ENCODE peak calls at places on chromosomes 4 and X, in five cellular contexts. B is natural killer cell, G is osteocyte, D is brain microvascular endothelial cell, J is suprapubic skin. O is an unnamed sample.

GRCh38 chr4:8464376-8464775 is 23.8 kb downstream of the TRMT44 start:
- DNase-seq in B (no peak), G (no peak), D (no peak), J (no peak), O (no peak)

GRCh38 chrX:139844163-139844562 is 88.7 kb downstream of the ATP11C start:
- DNase-seq in B (no peak), G (no peak), D (no peak), J (no peak), O (peak; percentile 36)

GRCh38 chr4:152109585-152110509 is 349.0 kb upstream of the GATB start:
- DNase-seq in B (no peak), G (no peak), D (no peak), J (no peak), O (no peak)

GRCh38 chr4:79395883-79396282 is 12.1 kb downstream of the GK2 start:
- DNase-seq in B (no peak), G (no peak), D (no peak), J (no peak), O (no peak)

GRCh38 chr4:68951078-68951805 is at the start of gene UGT2A3:
- DNase-seq in B (no peak), G (no peak), D (no peak), J (no peak), O (peak; percentile 98)

GRCh38 chrX:153414838-153415552 is 3.7 kb downstream of the ZFP92 start:
- DNase-seq in B (no peak), G (no peak), D (no peak), J (no peak), O (no peak)

GRCh38 chr4:109302366-109303140 is at the start of gene COL25A1:
- DNase-seq in B (peak; percentile 21), G (peak; percentile 84), D (peak; percentile 24), J (peak; percentile 63), O (no peak)

GRCh38 chr4:168019019-168019651 is 73.2 kb upstream of the ANXA10 start:
- DNase-seq in B (no peak), G (no peak), D (peak; percentile 54), J (no peak), O (no peak)

GRCh38 chrX:8084023-8084422 is 87.0 kb downstream of the VCX2 start:
- DNase-seq in B (no peak), G (no peak), D (peak; percentile 52), J (no peak), O (no peak)

GRCh38 chr4:118180776-118181175 is 146.5 kb downstream of the NDST3 start:
- DNase-seq in B (no peak), G (no peak), D (no peak), J (no peak), O (no peak)

GRCh38 chrX:153592966-153593688 is 5.8 kb downstream of the CCNQ start:
- DNase-seq in B (no peak), G (no peak), D (no peak), J (no peak), O (no peak)

GRCh38 chr4:82462415-82462831 is 32.0 kb downstream of the ENOPH1 start:
- DNase-seq in B (peak; percentile 75), G (peak; percentile 93), D (peak; percentile 89), J (peak; percentile 93), O (no peak)

GRCh38 chrX:68354869-68355628 is 78.2 kb downstream of the OPHN1 start:
- DNase-seq in B (no peak), G (no peak), D (no peak), J (no peak), O (no peak)

GRCh38 chr4:93764647-93765246 is 63.8 kb upstream of the ATOH1 start:
- DNase-seq in B (no peak), G (no peak), D (peak; percentile 38), J (no peak), O (no peak)

GRCh38 chr4:94926936-94927335 is 169.2 kb downstream of the BMPR1B start:
- DNase-seq in B (no peak), G (no peak), D (no peak), J (no peak), O (no peak)

GRCh38 chr4:170278481-170278880 is 188.7 kb upstream of the AADAT start:
- DNase-seq in B (no peak), G (no peak), D (no peak), J (no peak), O (no peak)

GRCh38 chrX:22652596-22652995 is 347.2 kb upstream of the DDX53 start:
- DNase-seq in B (no peak), G (no peak), D (peak; percentile 29), J (no peak), O (peak; percentile 32)

GRCh38 chr4:141028024-141028529 is 105.2 kb downstream of the RNF150 start:
- DNase-seq in B (no peak), G (no peak), D (no peak), J (no peak), O (no peak)

GRCh38 chrX:68992998-68993397 is 164.2 kb downstream of the EFNB1 start:
- DNase-seq in B (no peak), G (peak; percentile 76), D (no peak), J (peak; percentile 25), O (no peak)

GRCh38 chr4:110854021-110854678 is 231.3 kb upstream of the PITX2 start:
- DNase-seq in B (no peak), G (no peak), D (peak; percentile 85), J (no peak), O (no peak)

GRCh38 chrX:1592128-1592862 is 891 bp downstream of the AKAP17A start:
- DNase-seq in B (peak; percentile 36), G (peak; percentile 79), D (peak; percentile 11), J (peak; percentile 77), O (no peak)

GRCh38 chr4:28310926-28311325 is 1450.3 kb downstream of the STIM2 start:
- DNase-seq in B (no peak), G (no peak), D (no peak), J (no peak), O (no peak)

GRCh38 chr4:77308843-77309242 is 151.8 kb downstream of the CCNG2 start:
- DNase-seq in B (no peak), G (no peak), D (peak; percentile 2), J (no peak), O (no peak)

GRCh38 chr4:184392321-184392720 is 82.0 kb downstream of the IRF2 start:
- DNase-seq in B (no peak), G (no peak), D (no peak), J (no peak), O (no peak)

GRCh38 chr4:88752076-88752463 is 54.4 kb upstream of the NAP1L5 start:
- DNase-seq in B (no peak), G (no peak), D (no peak), J (no peak), O (no peak)

GRCh38 chr4:113683143-113683542 is 78.4 kb downstream of the CAMK2D start:
- DNase-seq in B (no peak), G (no peak), D (no peak), J (no peak), O (no peak)

GRCh38 chr4:6549445-6549844 is 25.5 kb upstream of the MAN2B2 start:
- DNase-seq in B (no peak), G (no peak), D (no peak), J (no peak), O (no peak)

GRCh38 chr4:94827481-94828110 is 69.8 kb downstream of the BMPR1B start:
- DNase-seq in B (no peak), G (no peak), D (peak; percentile 75), J (no peak), O (peak; percentile 79)

GRCh38 chr4:103244251-103244650 is 46.1 kb upstream of the CENPE start:
- DNase-seq in B (no peak), G (no peak), D (no peak), J (no peak), O (no peak)

GRCh38 chr4:149896428-149896827 is 80.8 kb upstream of the IQCM start:
- DNase-seq in B (no peak), G (no peak), D (peak; percentile 38), J (no peak), O (no peak)

GRCh38 chr4:56302775-56303174 is 84.5 kb downstream of the AASDH start:
- DNase-seq in B (no peak), G (no peak), D (no peak), J (no peak), O (no peak)

GRCh38 chr4:148053298-148054003 is 321.6 kb downstream of the ARHGAP10 start:
- DNase-seq in B (no peak), G (no peak), D (no peak), J (no peak), O (no peak)

DNA sequence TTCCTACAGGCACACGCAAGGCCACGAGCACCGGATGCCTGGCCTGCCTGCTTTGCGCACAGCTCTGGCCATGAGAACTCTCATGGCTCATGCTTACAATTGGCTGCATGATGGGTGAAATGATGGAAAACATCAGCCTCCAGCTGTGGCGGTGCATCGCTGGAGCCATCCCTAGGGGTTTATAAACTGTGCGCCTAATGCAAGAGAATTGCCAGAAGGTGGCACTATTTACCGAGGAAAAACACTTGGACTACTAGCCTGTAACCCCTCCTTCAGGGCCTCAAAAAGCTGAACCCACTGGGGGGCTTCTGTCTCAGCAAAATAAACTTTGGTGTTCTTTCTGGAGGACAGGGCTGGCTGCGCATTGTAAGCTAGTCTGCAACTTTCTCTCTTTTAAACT is 51.9 kb downstream of the PHKA2 start:
- DNase-seq in B (no peak), G (no peak), D (peak; percentile 9), J (no peak), O (no peak)
- TF ChIP-seq CTCF in B (no peak), G (peak; percentile 56), D (peak; percentile 61), J (no peak), O (peak; percentile 51)

GRCh38 chrX:48511561-48511960 is 2.8 kb downstream of the PORCN start:
- DNase-seq in B (no peak), G (no peak), D (no peak), J (no peak), O (no peak)
- TF ChIP-seq CTCF in B (no peak), G (peak; percentile 51), D (peak; percentile 68), J (no peak), O (peak; percentile 60)

DNA sequence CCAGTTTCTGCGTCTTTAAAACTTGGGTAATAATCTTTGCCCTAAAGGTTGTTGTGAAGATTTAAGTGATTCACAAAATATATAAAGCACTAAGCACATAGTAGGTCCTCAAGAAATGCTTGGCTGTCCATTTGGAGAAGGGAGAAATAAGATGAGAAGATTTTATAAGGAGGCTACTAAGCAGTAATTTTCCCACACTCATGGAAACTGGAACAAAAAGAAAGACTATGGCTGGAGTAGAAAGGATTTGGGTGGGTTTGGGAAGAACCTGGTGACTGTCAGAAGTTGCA is 47.0 kb downstream of the PRPS1 start:
- DNase-seq in B (no peak), G (no peak), D (no peak), J (no peak), O (no peak)
- TF ChIP-seq CTCF in B (no peak), G (no peak), D (no peak), J (no peak), O (no peak)

DNA sequence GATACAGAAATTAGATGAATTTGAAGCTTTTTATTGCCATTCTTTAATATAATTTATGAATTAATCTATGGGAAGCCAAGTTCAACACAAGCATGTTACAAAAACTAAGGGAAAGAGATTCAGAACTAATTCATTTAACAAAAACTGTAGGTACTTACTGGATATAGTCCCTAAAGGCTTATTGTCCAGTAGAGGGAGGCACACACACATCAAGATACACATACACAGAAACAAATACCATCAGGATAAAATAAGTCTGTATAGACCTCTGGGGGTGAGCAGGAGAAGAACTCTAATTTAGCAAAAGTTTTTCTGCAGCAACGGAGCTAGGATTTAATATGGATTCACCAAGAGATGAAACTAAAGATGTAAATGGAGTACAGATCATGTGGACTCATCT is 83.0 kb upstream of the IL13RA1 start:
- DNase-seq in B (no peak), G (no peak), D (peak; percentile 40), J (no peak), O (no peak)
- TF ChIP-seq CTCF in B (no peak), G (peak; percentile 63), D (peak; percentile 37), J (peak; percentile 15), O (peak; percentile 60)

GRCh38 chrX:30196322-30196721 is 19.0 kb upstream of the MAGEB2 start:
- DNase-seq in B (no peak), G (no peak), D (peak; percentile 1), J (no peak), O (no peak)
- TF ChIP-seq CTCF in B (no peak), G (peak; percentile 42), D (peak; percentile 21), J (no peak), O (peak; percentile 22)

GRCh38 chrX:30513284-30513683 is 64.3 kb downstream of the TASL start:
- DNase-seq in B (no peak), G (no peak), D (no peak), J (no peak), O (no peak)
- TF ChIP-seq CTCF in B (no peak), G (peak; percentile 54), D (peak; percentile 49), J (no peak), O (peak; percentile 52)